ENCODE peak calls at places on chromosomes 4 and X, in four cellular contexts. D is psoas muscle, Q is cardiac fibroblast, I is tibial nerve. N is an unnamed sample.

GRCh38 chr4:151992301-151992700 is 231.5 kb upstream of the GATB start:
- DNase-seq in Q (no peak), D (no peak), I (no peak), N (no peak)

GRCh38 chr4:94559351-94559806 is 107.6 kb downstream of the PDLIM5 start:
- DNase-seq in Q (peak; percentile 68), D (no peak), I (no peak), N (no peak)

GRCh38 chr4:78726575-78726974 is 49.6 kb upstream of the BMP2K start:
- DNase-seq in D (no peak), Q (no peak), I (no peak), N (no peak)

GRCh38 chrX:47283015-47283771 is 50.4 kb downstream of the USP11 start:
- DNase-seq in I (no peak), D (no peak), Q (peak; percentile 61), N (no peak)

GRCh38 chr4:30920043-30920442 is 199.9 kb downstream of the PCDH7 start:
- DNase-seq in I (no peak), D (no peak), Q (no peak), N (no peak)

GRCh38 chr4:142984871-142985585 is 138.9 kb upstream of the INPP4B start:
- DNase-seq in Q (peak; percentile 45), I (no peak), D (no peak), N (no peak)

GRCh38 chrX:70410921-70411320 is 12.2 kb upstream of the GDPD2 start:
- DNase-seq in D (no peak), I (no peak), Q (no peak), N (no peak)

GRCh38 chrX:38664285-38664684 is 102.9 kb downstream of the TSPAN7 start:
- DNase-seq in Q (peak; percentile 48), I (no peak), D (no peak), N (no peak)

GRCh38 chr4:186932196-186932595 is 208.5 kb upstream of the FAT1 start:
- DNase-seq in D (no peak), I (no peak), Q (no peak), N (no peak)

GRCh38 chr4:187478292-187479205 is 517.0 kb upstream of the ZFP42 start:
- DNase-seq in I (no peak), D (no peak), Q (peak; percentile 65), N (peak; percentile 80)

GRCh38 chr4:137531951-137532868 is at the start of gene PCDH18:
- DNase-seq in I (peak; percentile 88), Q (peak; percentile 97), D (peak; percentile 91), N (peak; percentile 94)

GRCh38 chr4:88893961-88894360 is 163.0 kb downstream of the FAM13A start:
- DNase-seq in I (no peak), Q (peak; percentile 38), D (no peak), N (no peak)
- TF ChIP-seq CTCF in I (no peak), Q (no peak), D (no peak), N (no peak)

GRCh38 chr4:89298788-89299152 is 8.8 kb downstream of the GPRIN3 start:
- DNase-seq in D (no peak), I (no peak), Q (peak; percentile 63), N (no peak)
- TF ChIP-seq CTCF in D (no peak), I (no peak), Q (peak; percentile 19), N (no peak)

GRCh38 chr4:19047481-19047880 is 1025.9 kb upstream of the LCORL start:
- DNase-seq in Q (no peak), D (no peak), I (no peak), N (no peak)
- TF ChIP-seq CTCF in Q (no peak), D (no peak), I (no peak), N (no peak)

GRCh38 chr4:125316781-125317525 is 2.2 kb downstream of the FAT4 start:
- DNase-seq in Q (peak; percentile 61), D (peak; percentile 76), I (no peak), N (peak; percentile 79)
- TF ChIP-seq CTCF in Q (peak; percentile 39), D (no peak), I (no peak), N (peak; percentile 16)

DNA sequence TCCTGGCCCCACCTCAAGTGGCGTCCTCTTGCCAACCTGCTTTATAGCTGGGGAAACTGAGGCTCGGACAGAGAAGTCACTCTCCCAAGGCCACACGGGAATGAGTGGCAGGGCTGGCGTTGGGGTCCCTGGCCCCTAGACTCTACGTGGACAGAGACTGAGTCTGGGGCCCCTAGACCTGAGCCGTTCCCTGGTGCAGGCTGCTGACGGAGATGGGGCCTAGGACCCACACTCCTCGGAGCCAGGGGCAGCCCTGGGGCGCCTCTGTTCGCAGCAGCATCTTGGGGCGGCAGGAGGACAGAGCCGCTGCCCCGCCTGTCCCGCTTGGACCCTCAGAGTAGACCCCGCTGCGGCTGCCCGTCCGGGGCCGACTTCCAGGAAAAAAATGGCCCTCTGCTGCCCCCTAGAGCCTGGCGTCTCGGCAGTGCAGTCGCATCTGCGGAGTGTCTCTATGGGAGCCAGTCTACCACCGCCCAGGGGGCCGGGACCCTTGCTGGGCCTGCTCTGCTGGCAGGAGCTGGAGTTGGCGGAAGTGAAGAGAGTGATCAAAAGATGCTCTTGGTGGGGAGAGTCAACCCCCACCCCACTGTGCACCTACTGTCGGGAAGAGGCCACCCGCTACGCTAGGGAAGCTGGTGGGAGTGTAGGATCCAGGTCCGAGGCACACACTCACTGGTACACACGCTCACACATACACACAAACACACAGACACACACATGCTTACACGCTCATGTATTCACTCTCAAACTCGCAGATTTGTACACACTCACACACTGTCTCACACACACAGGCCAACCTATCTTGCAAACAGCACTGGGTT is 220.1 kb downstream of the AFAP1 start:
- DNase-seq in D (peak; percentile 76), I (no peak), Q (peak; percentile 38), N (no peak)
- TF ChIP-seq CTCF in D (peak; percentile 74), I (peak; percentile 92), Q (peak; percentile 85), N (peak; percentile 62)

GRCh38 chrX:68498044-68498507 is 775 bp upstream of the YIPF6 start:
- DNase-seq in Q (no peak), I (no peak), D (no peak), N (no peak)
- TF ChIP-seq CTCF in Q (peak; percentile 8), I (no peak), D (no peak), N (no peak)

GRCh38 chrX:8873956-8874355 is 72.8 kb upstream of the FAM9A start:
- DNase-seq in Q (no peak), I (no peak), D (no peak), N (no peak)

GRCh38 chrX:8879750-8880149 is 78.6 kb upstream of the FAM9A start:
- DNase-seq in D (no peak), I (no peak), Q (peak; percentile 27), N (no peak)
- TF ChIP-seq CTCF in D (no peak), I (no peak), Q (peak; percentile 69), N (no peak)

GRCh38 chr4:27861381-27861787 is 1000.7 kb downstream of the STIM2 start:
- DNase-seq in Q (peak; percentile 68), I (no peak), D (no peak), N (no peak)
- TF ChIP-seq CTCF in Q (peak; percentile 53), I (no peak), D (peak; percentile 9), N (no peak)

DNA sequence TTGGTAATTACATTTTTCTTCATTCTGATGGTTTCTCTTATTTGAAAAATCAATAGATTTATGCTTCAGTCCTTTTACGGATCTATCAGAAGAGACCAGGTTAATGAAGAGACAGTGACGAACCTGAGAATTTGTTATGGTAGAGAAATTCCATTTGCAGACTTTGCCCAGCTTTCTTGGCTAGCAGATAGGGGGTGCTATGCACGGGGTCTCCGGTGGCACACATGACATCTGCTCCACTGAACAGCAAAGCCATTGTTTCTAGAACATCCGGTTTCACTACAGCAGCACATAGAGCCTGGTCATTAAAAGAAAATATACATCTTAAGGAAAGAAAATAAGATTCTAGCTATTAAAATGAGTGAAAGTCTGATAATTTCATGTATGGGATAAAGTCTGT is 85.1 kb downstream of the ARAP2 start:
- DNase-seq in I (no peak), Q (no peak), D (no peak), N (no peak)
- TF ChIP-seq CTCF in I (no peak), Q (no peak), D (no peak), N (no peak)

GRCh38 chr4:7942019-7942556 is 2.4 kb upstream of the AFAP1 start:
- DNase-seq in Q (no peak), D (no peak), I (no peak), N (no peak)
- TF ChIP-seq CTCF in Q (no peak), D (no peak), I (no peak), N (no peak)

N was measured in coronary artery.